ENCODE peak calls at places on chromosome 21, in six cellular contexts. K, W, X, R, Z and O are unnamed samples.

GRCh38 chr21:44919913-44920693 is 596 bp downstream of the ITGB2 start:
- DNase-seq in K (peak; percentile 21), W (no peak), X (no peak), R (no peak), Z (no peak), O (no peak)

GRCh38 chr21:14752006-14752909 is 206.1 kb upstream of the SAMSN1 start:
- DNase-seq in K (no peak), W (no peak), X (no peak), R (no peak), Z (no peak), O (no peak)

GRCh38 chr21:44896561-44897286 is 23.2 kb upstream of the PTTG1IP start:
- DNase-seq in K (peak; percentile 17), W (no peak), X (no peak), R (no peak), Z (no peak), O (no peak)

GRCh38 chr21:26469789-26470188 is 103.3 kb downstream of the CYYR1 start:
- DNase-seq in K (no peak), W (peak; percentile 67), X (peak; percentile 73), R (peak; percentile 58), Z (no peak), O (no peak)

GRCh38 chr21:32463889-32464300 is 51.4 kb downstream of the EVA1C start:
- DNase-seq in K (no peak), W (peak; percentile 71), X (peak; percentile 97), R (peak; percentile 87), Z (no peak), O (no peak)

GRCh38 chr21:32278068-32278467 is 781 bp downstream of the MIS18A start:
- DNase-seq in K (no peak), W (no peak), X (no peak), R (peak; percentile 19), Z (no peak), O (no peak)

GRCh38 chr21:33229776-33230517 is at the start of gene IFNAR2:
- DNase-seq in K (peak; percentile 68), W (no peak), X (no peak), R (no peak), Z (peak; percentile 77), O (peak; percentile 75)

GRCh38 chr21:36753556-36753955 is 54.6 kb downstream of the SIM2 start:
- DNase-seq in K (no peak), W (no peak), X (peak; percentile 10), R (peak; percentile 42), Z (no peak), O (no peak)

GRCh38 chr21:37534431-37534830 is 167.9 kb downstream of the DYRK1A start:
- DNase-seq in K (no peak), W (no peak), X (no peak), R (no peak), Z (no peak), O (no peak)

GRCh38 chr21:42695324-42696025 is 42.1 kb downstream of the PDE9A start:
- DNase-seq in K (no peak), W (no peak), X (no peak), R (no peak), Z (no peak), O (no peak)

GRCh38 chr21:45747802-45748445 is 104.4 kb downstream of the PCBP3 start:
- DNase-seq in K (no peak), W (no peak), X (peak; percentile 16), R (peak; percentile 9), Z (no peak), O (no peak)

GRCh38 chr21:40215941-40216340 is 348.7 kb downstream of the PCP4 start:
- DNase-seq in K (no peak), W (no peak), X (no peak), R (no peak), Z (no peak), O (no peak)

GRCh38 chr21:46109251-46110221 is 11.6 kb downstream of the COL6A2 start:
- DNase-seq in K (peak; percentile 3), W (no peak), X (no peak), R (no peak), Z (peak; percentile 2), O (peak; percentile 6)

GRCh38 chr21:44869860-44870747 is 3.4 kb downstream of the PTTG1IP start:
- DNase-seq in K (no peak), W (peak; percentile 70), X (peak; percentile 79), R (peak; percentile 96), Z (no peak), O (no peak)

GRCh38 chr21:23936224-23936623 is 1671.1 kb downstream of the MRPL39 start:
- DNase-seq in K (no peak), W (no peak), X (no peak), R (no peak), Z (no peak), O (no peak)

GRCh38 chr21:44532712-44533111 is 7.3 kb downstream of the KRTAP10-1 start:
- DNase-seq in K (no peak), W (no peak), X (no peak), R (no peak), Z (no peak), O (no peak)

GRCh38 chr21:37407719-37408455 is 41.3 kb downstream of the DYRK1A start:
- DNase-seq in K (no peak), W (no peak), X (no peak), R (peak; percentile 29), Z (no peak), O (no peak)

GRCh38 chr21:43975469-43976098 is 36.5 kb upstream of the TRAPPC10 start:
- DNase-seq in K (peak; percentile 83), W (no peak), X (peak; percentile 7), R (peak; percentile 40), Z (peak; percentile 76), O (peak; percentile 77)

GRCh38 chr21:44955141-44955802 is 15.4 kb downstream of the SLX9 start:
- DNase-seq in K (no peak), W (no peak), X (no peak), R (no peak), Z (no peak), O (no peak)

GRCh38 chr21:45910548-45911221 is 70.9 kb upstream of the COL6A1 start:
- DNase-seq in K (no peak), W (no peak), X (no peak), R (no peak), Z (no peak), O (no peak)

GRCh38 chr21:46153259-46154154 is 1.9 kb downstream of the FTCD start:
- DNase-seq in K (peak; percentile 46), W (no peak), X (no peak), R (peak; percentile 8), Z (peak; percentile 29), O (peak; percentile 71)

GRCh38 chr21:33618407-33618806 is 23.1 kb downstream of the CRYZL1 start:
- DNase-seq in K (no peak), W (no peak), X (no peak), R (no peak), Z (no peak), O (no peak)

GRCh38 chr21:46048926-46049889 is 48.7 kb upstream of the COL6A2 start:
- DNase-seq in K (no peak), W (peak; percentile 100), X (peak; percentile 100), R (peak; percentile 98), Z (no peak), O (no peak)

GRCh38 chr21:32994305-32994704 is 31.4 kb upstream of the OLIG2 start:
- DNase-seq in K (no peak), W (no peak), X (no peak), R (peak; percentile 21), Z (no peak), O (no peak)

GRCh38 chr21:35020902-35021301 is 28.2 kb downstream of the RUNX1 start:
- DNase-seq in K (no peak), W (no peak), X (no peak), R (peak; percentile 41), Z (no peak), O (no peak)

GRCh38 chr21:35019631-35020032 is 29.5 kb downstream of the RUNX1 start:
- DNase-seq in K (no peak), W (no peak), X (no peak), R (no peak), Z (no peak), O (peak; percentile 30)

GRCh38 chr21:35023396-35024070 is 25.6 kb downstream of the RUNX1 start:
- DNase-seq in K (no peak), W (no peak), X (no peak), R (no peak), Z (no peak), O (no peak)

GRCh38 chr21:35021546-35021945 is 27.6 kb downstream of the RUNX1 start:
- DNase-seq in K (no peak), W (no peak), X (no peak), R (no peak), Z (no peak), O (no peak)

GRCh38 chr21:35020446-35020845 is 28.7 kb downstream of the RUNX1 start:
- DNase-seq in K (peak; percentile 48), W (no peak), X (no peak), R (no peak), Z (no peak), O (no peak)
- TF ChIP-seq CTCF in K (no peak), W (no peak), X (no peak), R (no peak), Z (no peak), O (no peak)

DNA sequence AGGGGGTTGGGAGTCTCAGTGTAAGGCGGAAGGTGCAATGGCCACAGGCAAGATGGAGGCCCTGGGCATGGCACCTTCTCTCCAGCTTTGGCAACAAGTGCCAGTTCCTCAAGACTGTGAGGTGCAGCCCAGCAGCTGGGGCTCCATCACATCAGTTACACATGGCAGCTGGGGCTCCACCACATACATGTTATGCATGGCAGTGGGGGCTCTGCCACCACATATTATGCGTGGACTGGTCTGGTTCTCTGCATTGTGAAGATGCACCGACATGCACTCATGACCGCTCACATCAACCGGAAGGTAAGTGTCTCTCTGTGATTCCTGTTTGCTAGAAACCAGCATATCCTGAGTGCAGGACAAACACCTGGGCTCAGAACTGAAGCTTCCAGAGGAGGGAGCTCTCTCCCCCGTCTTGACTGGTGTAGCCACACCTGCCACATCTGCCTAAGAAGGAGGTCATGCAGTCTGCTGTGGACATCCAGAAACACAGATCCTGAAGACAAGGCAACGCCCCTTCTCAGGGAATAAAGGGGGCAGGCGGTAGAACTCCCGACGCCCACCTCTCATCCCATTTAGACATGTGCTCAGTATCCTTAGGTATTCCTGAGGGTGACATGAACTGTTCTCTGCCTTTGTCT is 104.1 kb upstream of the TMPRSS2 start:
- DNase-seq in K (no peak), W (no peak), X (no peak), R (no peak), Z (no peak), O (no peak)
- TF ChIP-seq CTCF in K (no peak), W (peak; percentile 19), X (peak; percentile 37), R (no peak), Z (no peak), O (no peak)

DNA sequence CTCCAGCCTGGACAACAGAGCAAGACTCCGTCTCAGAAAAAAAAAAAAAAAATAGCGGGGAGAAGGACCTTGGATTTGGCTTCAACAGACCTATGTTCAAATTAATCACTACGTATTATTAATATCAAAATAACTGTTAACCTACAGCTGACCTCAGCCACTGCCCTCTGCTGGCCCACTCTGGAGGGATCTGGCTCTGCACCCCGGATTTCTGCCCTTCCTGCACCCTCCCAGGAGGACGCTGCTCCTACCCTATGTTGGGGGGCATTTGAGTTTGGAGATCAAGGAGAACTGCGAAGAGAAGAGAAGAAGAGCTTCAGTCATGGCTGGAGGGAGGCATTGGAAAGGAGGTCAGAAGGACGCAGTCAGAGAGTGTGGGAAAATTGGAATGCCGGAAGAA is 96.7 kb downstream of the PSMG1 start:
- DNase-seq in K (no peak), W (no peak), X (no peak), R (no peak), Z (no peak), O (no peak)
- TF ChIP-seq CTCF in K (no peak), W (no peak), X (no peak), R (peak; percentile 49), Z (no peak), O (no peak)

DNA sequence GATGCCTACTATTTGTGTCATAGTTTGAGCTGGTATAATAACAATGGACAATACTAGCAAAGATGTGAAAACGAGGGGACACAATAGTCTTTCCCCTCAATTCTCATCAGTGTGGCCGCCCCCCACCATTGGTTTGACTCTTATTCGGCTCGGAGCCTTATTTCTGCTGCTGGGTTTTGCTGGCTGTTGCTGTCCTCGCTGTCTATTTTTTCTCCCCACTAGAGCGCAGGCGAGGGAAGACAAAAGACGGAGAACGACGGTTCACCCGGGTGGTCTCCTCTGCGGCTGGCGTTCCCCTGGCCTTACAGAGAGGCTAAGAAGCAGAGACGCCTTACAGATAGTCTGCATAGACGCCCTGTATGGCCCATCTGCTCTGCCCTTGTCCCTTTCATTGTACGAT is 19.4 kb downstream of the CLIC6 start:
- DNase-seq in K (no peak), W (no peak), X (no peak), R (no peak), Z (no peak), O (no peak)
- TF ChIP-seq CTCF in K (no peak), W (no peak), X (no peak), R (peak; percentile 79), Z (no peak), O (no peak)